ENCODE peak calls at places on chromosome 2, in nine cellular contexts. One of them, this sample, is unnamed.

GRCh38 chr2:155223781-155224406 is 525.4 kb downstream of the KCNJ3 start:
- DNase-seq in OCI-LY7: peak
- DNase-seq in CD8-positive, alpha-beta memory T cell: no peak
- DNase-seq in K562: no peak
- DNase-seq in A549: peak
- DNase-seq in caudate nucleus: no peak
- DNase-seq in lower lobe of right lung: no peak
- DNase-seq in astrocyte: no peak
- DNase-seq in brain microvascular endothelial cell: no peak
- DNase-seq in this sample: no peak

GRCh38 chr2:42314892-42315468 is 46.0 kb downstream of the COX7A2L start:
- DNase-seq in OCI-LY7: no peak
- DNase-seq in CD8-positive, alpha-beta memory T cell: no peak
- DNase-seq in K562: no peak
- DNase-seq in A549: peak
- DNase-seq in caudate nucleus: no peak
- DNase-seq in lower lobe of right lung: no peak
- DNase-seq in astrocyte: peak
- DNase-seq in brain microvascular endothelial cell: peak
- DNase-seq in this sample: peak

GRCh38 chr2:108616731-108617161 is 82.5 kb downstream of the LIMS1 start:
- DNase-seq in OCI-LY7: no peak
- DNase-seq in CD8-positive, alpha-beta memory T cell: no peak
- DNase-seq in K562: no peak
- DNase-seq in A549: no peak
- DNase-seq in caudate nucleus: no peak
- DNase-seq in lower lobe of right lung: no peak
- DNase-seq in astrocyte: peak
- DNase-seq in brain microvascular endothelial cell: no peak
- DNase-seq in this sample: no peak

GRCh38 chr2:169109502-169110409 is 40.4 kb downstream of the DHRS9 start:
- DNase-seq in OCI-LY7: peak
- DNase-seq in CD8-positive, alpha-beta memory T cell: peak
- DNase-seq in K562: peak
- DNase-seq in A549: peak
- DNase-seq in caudate nucleus: peak
- DNase-seq in lower lobe of right lung: peak
- DNase-seq in astrocyte: peak
- DNase-seq in brain microvascular endothelial cell: peak
- DNase-seq in this sample: peak

GRCh38 chr2:204160991-204161390 is 224.4 kb downstream of the ICOS start:
- DNase-seq in OCI-LY7: no peak
- DNase-seq in CD8-positive, alpha-beta memory T cell: no peak
- DNase-seq in K562: no peak
- DNase-seq in A549: no peak
- DNase-seq in caudate nucleus: no peak
- DNase-seq in lower lobe of right lung: no peak
- DNase-seq in astrocyte: no peak
- DNase-seq in brain microvascular endothelial cell: no peak
- DNase-seq in this sample: no peak

GRCh38 chr2:68282814-68283812 is 30.8 kb upstream of the PPP3R1 start:
- DNase-seq in OCI-LY7: peak
- DNase-seq in CD8-positive, alpha-beta memory T cell: no peak
- DNase-seq in K562: peak
- DNase-seq in A549: peak
- DNase-seq in caudate nucleus: peak
- DNase-seq in lower lobe of right lung: no peak
- DNase-seq in astrocyte: peak
- DNase-seq in brain microvascular endothelial cell: peak
- DNase-seq in this sample: no peak

GRCh38 chr2:81324046-81324445 is 1019.5 kb upstream of the LRRTM1 start:
- DNase-seq in OCI-LY7: peak
- DNase-seq in CD8-positive, alpha-beta memory T cell: no peak
- DNase-seq in K562: no peak
- DNase-seq in A549: no peak
- DNase-seq in caudate nucleus: no peak
- DNase-seq in lower lobe of right lung: no peak
- DNase-seq in astrocyte: no peak
- DNase-seq in brain microvascular endothelial cell: no peak
- DNase-seq in this sample: no peak

GRCh38 chr2:113039158-113039557 is 13.5 kb downstream of the IL36B start:
- DNase-seq in OCI-LY7: no peak
- DNase-seq in CD8-positive, alpha-beta memory T cell: no peak
- DNase-seq in K562: no peak
- DNase-seq in A549: no peak
- DNase-seq in caudate nucleus: no peak
- DNase-seq in lower lobe of right lung: no peak
- DNase-seq in astrocyte: no peak
- DNase-seq in brain microvascular endothelial cell: no peak
- DNase-seq in this sample: no peak

GRCh38 chr2:168316073-168316440 is 68.7 kb upstream of the STK39 start:
- DNase-seq in OCI-LY7: no peak
- DNase-seq in CD8-positive, alpha-beta memory T cell: no peak
- DNase-seq in K562: no peak
- DNase-seq in A549: no peak
- DNase-seq in caudate nucleus: no peak
- DNase-seq in lower lobe of right lung: no peak
- DNase-seq in astrocyte: no peak
- DNase-seq in brain microvascular endothelial cell: peak
- DNase-seq in this sample: no peak

GRCh38 chr2:237858294-237859081 is 935 bp upstream of the RAMP1 start:
- DNase-seq in OCI-LY7: peak
- DNase-seq in CD8-positive, alpha-beta memory T cell: no peak
- DNase-seq in K562: peak
- DNase-seq in A549: peak
- DNase-seq in caudate nucleus: peak
- DNase-seq in lower lobe of right lung: no peak
- DNase-seq in astrocyte: peak
- DNase-seq in brain microvascular endothelial cell: peak
- DNase-seq in this sample: peak

GRCh38 chr2:23495661-23496114 is 110.7 kb downstream of the KLHL29 start:
- DNase-seq in OCI-LY7: no peak
- DNase-seq in CD8-positive, alpha-beta memory T cell: no peak
- DNase-seq in K562: no peak
- DNase-seq in A549: no peak
- DNase-seq in caudate nucleus: no peak
- DNase-seq in lower lobe of right lung: no peak
- DNase-seq in astrocyte: no peak
- DNase-seq in brain microvascular endothelial cell: no peak
- DNase-seq in this sample: no peak

GRCh38 chr2:231189171-231189530 is 9.3 kb upstream of the ARMC9 start:
- DNase-seq in OCI-LY7: no peak
- DNase-seq in CD8-positive, alpha-beta memory T cell: no peak
- DNase-seq in K562: no peak
- DNase-seq in A549: no peak
- DNase-seq in caudate nucleus: no peak
- DNase-seq in lower lobe of right lung: no peak
- DNase-seq in astrocyte: no peak
- DNase-seq in brain microvascular endothelial cell: no peak
- DNase-seq in this sample: no peak

GRCh38 chr2:222355860-222356259 is 57.1 kb upstream of the PAX3 start:
- DNase-seq in OCI-LY7: no peak
- DNase-seq in CD8-positive, alpha-beta memory T cell: no peak
- DNase-seq in K562: no peak
- DNase-seq in A549: no peak
- DNase-seq in caudate nucleus: no peak
- DNase-seq in lower lobe of right lung: no peak
- DNase-seq in astrocyte: peak
- DNase-seq in brain microvascular endothelial cell: no peak
- DNase-seq in this sample: no peak

GRCh38 chr2:43925431-43925830 is 70.4 kb downstream of the LRPPRC start:
- DNase-seq in OCI-LY7: no peak
- DNase-seq in CD8-positive, alpha-beta memory T cell: no peak
- DNase-seq in K562: no peak
- DNase-seq in A549: no peak
- DNase-seq in caudate nucleus: no peak
- DNase-seq in lower lobe of right lung: no peak
- DNase-seq in astrocyte: no peak
- DNase-seq in brain microvascular endothelial cell: no peak
- DNase-seq in this sample: no peak

GRCh38 chr2:36607947-36608346 is 10.0 kb upstream of the FEZ2 start:
- DNase-seq in OCI-LY7: no peak
- DNase-seq in CD8-positive, alpha-beta memory T cell: no peak
- DNase-seq in K562: no peak
- DNase-seq in A549: no peak
- DNase-seq in caudate nucleus: no peak
- DNase-seq in lower lobe of right lung: no peak
- DNase-seq in astrocyte: no peak
- DNase-seq in brain microvascular endothelial cell: no peak
- DNase-seq in this sample: no peak

GRCh38 chr2:46561731-46562450 is 82.5 kb downstream of the TMEM247 start:
- DNase-seq in OCI-LY7: no peak
- DNase-seq in CD8-positive, alpha-beta memory T cell: no peak
- DNase-seq in K562: no peak
- DNase-seq in A549: no peak
- DNase-seq in caudate nucleus: no peak
- DNase-seq in lower lobe of right lung: no peak
- DNase-seq in astrocyte: no peak
- DNase-seq in brain microvascular endothelial cell: no peak
- DNase-seq in this sample: no peak

GRCh38 chr2:40201425-40201824 is 250.5 kb downstream of the SLC8A1 start:
- DNase-seq in OCI-LY7: no peak
- DNase-seq in CD8-positive, alpha-beta memory T cell: no peak
- DNase-seq in K562: no peak
- DNase-seq in A549: no peak
- DNase-seq in caudate nucleus: no peak
- DNase-seq in lower lobe of right lung: no peak
- DNase-seq in astrocyte: peak
- DNase-seq in brain microvascular endothelial cell: no peak
- DNase-seq in this sample: no peak

GRCh38 chr2:10680957-10681356 is 8.8 kb downstream of the NOL10 start:
- DNase-seq in OCI-LY7: no peak
- DNase-seq in CD8-positive, alpha-beta memory T cell: no peak
- DNase-seq in K562: no peak
- DNase-seq in A549: no peak
- DNase-seq in caudate nucleus: no peak
- DNase-seq in lower lobe of right lung: no peak
- DNase-seq in astrocyte: no peak
- DNase-seq in brain microvascular endothelial cell: no peak
- DNase-seq in this sample: no peak

GRCh38 chr2:226333388-226333787 is 466.2 kb downstream of the IRS1 start:
- DNase-seq in OCI-LY7: no peak
- DNase-seq in CD8-positive, alpha-beta memory T cell: no peak
- DNase-seq in K562: no peak
- DNase-seq in A549: no peak
- DNase-seq in caudate nucleus: no peak
- DNase-seq in lower lobe of right lung: no peak
- DNase-seq in astrocyte: no peak
- DNase-seq in brain microvascular endothelial cell: no peak
- DNase-seq in this sample: no peak

DNA sequence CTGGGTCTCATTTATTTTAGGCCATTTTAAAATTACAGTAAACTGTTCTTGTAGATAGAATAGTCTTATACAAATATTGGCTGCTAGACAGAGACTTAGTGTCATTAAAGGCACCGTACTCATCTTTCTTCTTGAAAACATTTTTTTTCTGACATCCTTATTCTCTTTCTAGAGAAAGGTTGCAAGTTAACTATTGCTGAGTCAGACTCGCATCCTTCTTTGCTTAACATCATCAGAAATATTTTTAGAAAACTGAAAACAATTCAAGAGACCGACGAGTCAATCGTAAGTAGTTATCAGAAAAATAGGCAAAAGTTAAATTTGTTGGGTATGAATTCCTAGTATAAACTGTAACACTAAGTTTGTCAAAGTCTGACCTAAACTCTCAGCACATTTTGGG is 72.2 kb downstream of the HNMT start:
- DNase-seq in OCI-LY7: no peak
- DNase-seq in CD8-positive, alpha-beta memory T cell: no peak
- DNase-seq in K562: no peak
- DNase-seq in A549: no peak
- DNase-seq in caudate nucleus: no peak
- DNase-seq in lower lobe of right lung: no peak
- DNase-seq in astrocyte: no peak
- DNase-seq in brain microvascular endothelial cell: no peak
- DNase-seq in this sample: no peak
- H3K27ac ChIP-seq in OCI-LY7: no peak
- H3K27ac ChIP-seq in CD8-positive, alpha-beta memory T cell: no peak
- H3K27ac ChIP-seq in K562: no peak
- H3K27ac ChIP-seq in A549: no peak
- H3K27ac ChIP-seq in caudate nucleus: no peak
- H3K27ac ChIP-seq in lower lobe of right lung: no peak
- H3K27ac ChIP-seq in astrocyte: no peak
- H3K27ac ChIP-seq in brain microvascular endothelial cell: no peak
- H3K27ac ChIP-seq in this sample: no peak

GRCh38 chr2:190304404-190304803 is 15.2 kb downstream of the HIBCH start:
- DNase-seq in OCI-LY7: no peak
- DNase-seq in CD8-positive, alpha-beta memory T cell: no peak
- DNase-seq in K562: no peak
- DNase-seq in A549: no peak
- DNase-seq in caudate nucleus: no peak
- DNase-seq in lower lobe of right lung: no peak
- DNase-seq in astrocyte: no peak
- DNase-seq in brain microvascular endothelial cell: no peak
- DNase-seq in this sample: no peak
- H3K27ac ChIP-seq in OCI-LY7: no peak
- H3K27ac ChIP-seq in CD8-positive, alpha-beta memory T cell: no peak
- H3K27ac ChIP-seq in K562: no peak
- H3K27ac ChIP-seq in A549: no peak
- H3K27ac ChIP-seq in caudate nucleus: no peak
- H3K27ac ChIP-seq in lower lobe of right lung: no peak
- H3K27ac ChIP-seq in astrocyte: no peak
- H3K27ac ChIP-seq in brain microvascular endothelial cell: no peak
- H3K27ac ChIP-seq in this sample: no peak

DNA sequence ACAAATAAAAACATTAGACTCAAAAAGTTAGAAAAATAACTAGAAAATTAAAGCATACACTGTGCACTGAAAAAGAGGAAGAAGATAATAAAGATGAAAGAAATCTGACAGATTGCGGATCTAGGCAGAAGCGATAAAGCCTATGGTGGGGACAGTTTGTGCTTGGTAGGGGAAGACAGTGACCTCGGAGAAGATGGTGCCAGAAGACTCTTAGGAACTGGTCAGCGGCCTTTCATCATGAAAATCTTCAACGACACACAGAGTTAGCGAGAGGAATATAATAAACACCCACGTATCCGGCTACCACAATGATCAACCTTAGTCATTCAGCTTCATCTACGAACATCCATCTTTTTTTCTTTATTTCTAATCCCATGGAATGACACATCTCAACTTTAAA is 180.5 kb downstream of the HDAC4 start:
- DNase-seq in OCI-LY7: no peak
- DNase-seq in CD8-positive, alpha-beta memory T cell: no peak
- DNase-seq in K562: no peak
- DNase-seq in A549: no peak
- DNase-seq in caudate nucleus: no peak
- DNase-seq in lower lobe of right lung: no peak
- DNase-seq in astrocyte: no peak
- DNase-seq in brain microvascular endothelial cell: no peak
- DNase-seq in this sample: no peak
- H3K27ac ChIP-seq in OCI-LY7: no peak
- H3K27ac ChIP-seq in CD8-positive, alpha-beta memory T cell: no peak
- H3K27ac ChIP-seq in K562: no peak
- H3K27ac ChIP-seq in A549: no peak
- H3K27ac ChIP-seq in caudate nucleus: no peak
- H3K27ac ChIP-seq in lower lobe of right lung: peak
- H3K27ac ChIP-seq in astrocyte: no peak
- H3K27ac ChIP-seq in brain microvascular endothelial cell: no peak
- H3K27ac ChIP-seq in this sample: no peak

DNA sequence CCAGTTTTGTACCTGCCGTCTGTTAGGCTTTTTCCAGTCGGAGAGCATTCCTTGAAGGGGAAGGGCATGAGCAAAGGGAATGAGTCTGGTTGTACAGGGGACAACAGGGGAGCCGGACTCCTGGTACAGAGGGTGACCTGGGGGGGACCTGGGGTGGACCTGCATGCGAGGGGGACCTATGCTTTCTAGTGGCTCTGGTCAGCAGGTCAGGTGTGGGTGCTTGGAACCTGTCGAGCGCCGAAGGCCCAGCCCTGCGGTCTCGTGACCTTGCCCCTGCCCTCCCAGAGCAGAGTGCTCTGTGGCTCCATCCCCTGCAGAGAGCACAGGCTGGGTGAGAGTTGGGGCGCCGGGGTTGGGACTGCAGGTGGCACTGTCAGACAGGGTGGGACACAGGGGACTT is 96.7 kb upstream of the ASAP2 start:
- DNase-seq in OCI-LY7: no peak
- DNase-seq in CD8-positive, alpha-beta memory T cell: no peak
- DNase-seq in K562: no peak
- DNase-seq in A549: no peak
- DNase-seq in caudate nucleus: no peak
- DNase-seq in lower lobe of right lung: no peak
- DNase-seq in astrocyte: no peak
- DNase-seq in brain microvascular endothelial cell: no peak
- DNase-seq in this sample: no peak
- H3K27ac ChIP-seq in OCI-LY7: no peak
- H3K27ac ChIP-seq in CD8-positive, alpha-beta memory T cell: no peak
- H3K27ac ChIP-seq in K562: no peak
- H3K27ac ChIP-seq in A549: no peak
- H3K27ac ChIP-seq in caudate nucleus: no peak
- H3K27ac ChIP-seq in lower lobe of right lung: no peak
- H3K27ac ChIP-seq in astrocyte: no peak
- H3K27ac ChIP-seq in brain microvascular endothelial cell: no peak
- H3K27ac ChIP-seq in this sample: peak

This sample was measured in epithelial cell of prostate.